ENCODE peak calls at places on chromosomes 12 and 14, in five cellular contexts. One of them, this sample, is unnamed.

GRCh38 chr12:59113831-59114273 is 193.5 kb upstream of the LRIG3 start:
- DNase-seq in epithelial cell of prostate: peak
- DNase-seq in HEK293T: peak
- DNase-seq in uterus: peak
- DNase-seq in IMR-90: peak
- DNase-seq in this sample: peak

GRCh38 chr12:49767333-49767732 is 26.0 kb downstream of the TMBIM6 start:
- DNase-seq in epithelial cell of prostate: no peak
- DNase-seq in HEK293T: no peak
- DNase-seq in uterus: no peak
- DNase-seq in IMR-90: no peak
- DNase-seq in this sample: no peak

GRCh38 chr14:100605230-100605629 is 18.0 kb upstream of the BEGAIN start:
- DNase-seq in epithelial cell of prostate: no peak
- DNase-seq in HEK293T: no peak
- DNase-seq in uterus: no peak
- DNase-seq in IMR-90: no peak
- DNase-seq in this sample: no peak

GRCh38 chr12:20629414-20630156 is 65.5 kb upstream of the SLCO1C1 start:
- DNase-seq in epithelial cell of prostate: peak
- DNase-seq in HEK293T: no peak
- DNase-seq in uterus: no peak
- DNase-seq in IMR-90: peak
- DNase-seq in this sample: no peak

GRCh38 chr14:57383125-57383524 is 7.3 kb upstream of the NAA30 start:
- DNase-seq in epithelial cell of prostate: no peak
- DNase-seq in HEK293T: no peak
- DNase-seq in uterus: no peak
- DNase-seq in IMR-90: no peak
- DNase-seq in this sample: no peak

GRCh38 chr14:58716706-58717105 is 78.9 kb downstream of the DACT1 start:
- DNase-seq in epithelial cell of prostate: no peak
- DNase-seq in HEK293T: no peak
- DNase-seq in uterus: no peak
- DNase-seq in IMR-90: no peak
- DNase-seq in this sample: peak

GRCh38 chr14:94171208-94171607 is 2.9 kb upstream of the PPP4R4 start:
- DNase-seq in epithelial cell of prostate: peak
- DNase-seq in HEK293T: no peak
- DNase-seq in uterus: no peak
- DNase-seq in IMR-90: peak
- DNase-seq in this sample: peak

GRCh38 chr12:131826064-131826928 is 1.9 kb upstream of the MMP17 start:
- DNase-seq in epithelial cell of prostate: no peak
- DNase-seq in HEK293T: no peak
- DNase-seq in uterus: no peak
- DNase-seq in IMR-90: no peak
- DNase-seq in this sample: no peak

GRCh38 chr12:93990832-93991748 is 157.3 kb upstream of the PLXNC1 start:
- DNase-seq in epithelial cell of prostate: no peak
- DNase-seq in HEK293T: no peak
- DNase-seq in uterus: no peak
- DNase-seq in IMR-90: peak
- DNase-seq in this sample: peak

GRCh38 chr12:104288635-104289258 is 14.8 kb upstream of the EID3 start:
- DNase-seq in epithelial cell of prostate: peak
- DNase-seq in HEK293T: peak
- DNase-seq in uterus: peak
- DNase-seq in IMR-90: peak
- DNase-seq in this sample: peak

GRCh38 chr14:93150227-93151206 is 34.2 kb downstream of the MOAP1 start:
- DNase-seq in epithelial cell of prostate: peak
- DNase-seq in HEK293T: no peak
- DNase-seq in uterus: no peak
- DNase-seq in IMR-90: no peak
- DNase-seq in this sample: peak

GRCh38 chr12:132282950-132283771 is 46.2 kb downstream of the GALNT9 start:
- DNase-seq in epithelial cell of prostate: no peak
- DNase-seq in HEK293T: no peak
- DNase-seq in uterus: no peak
- DNase-seq in IMR-90: no peak
- DNase-seq in this sample: peak

GRCh38 chr12:91877022-91877421 is 268.6 kb downstream of the BTG1 start:
- DNase-seq in epithelial cell of prostate: no peak
- DNase-seq in HEK293T: no peak
- DNase-seq in uterus: no peak
- DNase-seq in IMR-90: peak
- DNase-seq in this sample: peak

GRCh38 chr14:77622562-77622961 is 6.1 kb upstream of the SPTLC2 start:
- DNase-seq in epithelial cell of prostate: no peak
- DNase-seq in HEK293T: no peak
- DNase-seq in uterus: no peak
- DNase-seq in IMR-90: no peak
- DNase-seq in this sample: no peak

GRCh38 chr12:3772380-3772779 is 19.5 kb upstream of the CRACR2A start:
- DNase-seq in epithelial cell of prostate: no peak
- DNase-seq in HEK293T: no peak
- DNase-seq in uterus: no peak
- DNase-seq in IMR-90: no peak
- DNase-seq in this sample: no peak

GRCh38 chr14:92501891-92502351 is 11.7 kb upstream of the RIN3 start:
- DNase-seq in epithelial cell of prostate: no peak
- DNase-seq in HEK293T: no peak
- DNase-seq in uterus: no peak
- DNase-seq in IMR-90: peak
- DNase-seq in this sample: no peak

GRCh38 chr12:48794870-48795269 is 6.0 kb upstream of the ADCY6 start:
- DNase-seq in epithelial cell of prostate: peak
- DNase-seq in HEK293T: no peak
- DNase-seq in uterus: no peak
- DNase-seq in IMR-90: peak
- DNase-seq in this sample: peak

GRCh38 chr12:6614513-6615177 is 7.5 kb upstream of the CHD4 start:
- DNase-seq in epithelial cell of prostate: no peak
- DNase-seq in HEK293T: no peak
- DNase-seq in uterus: no peak
- DNase-seq in IMR-90: no peak
- DNase-seq in this sample: peak

GRCh38 chr14:33465952-33466700 is 484.7 kb downstream of the EGLN3 start:
- DNase-seq in epithelial cell of prostate: peak
- DNase-seq in HEK293T: no peak
- DNase-seq in uterus: no peak
- DNase-seq in IMR-90: no peak
- DNase-seq in this sample: no peak

GRCh38 chr14:105398726-105399440 is 545 bp downstream of the TEX22 start:
- DNase-seq in epithelial cell of prostate: no peak
- DNase-seq in HEK293T: peak
- DNase-seq in uterus: no peak
- DNase-seq in IMR-90: peak
- DNase-seq in this sample: peak

GRCh38 chr12:3632256-3633240 is 120.4 kb downstream of the CRACR2A start:
- DNase-seq in epithelial cell of prostate: no peak
- DNase-seq in HEK293T: no peak
- DNase-seq in uterus: no peak
- DNase-seq in IMR-90: no peak
- DNase-seq in this sample: peak

GRCh38 chr12:6367969-6368892 is 7.1 kb downstream of the SCNN1A start:
- DNase-seq in epithelial cell of prostate: no peak
- DNase-seq in HEK293T: no peak
- DNase-seq in uterus: no peak
- DNase-seq in IMR-90: no peak
- DNase-seq in this sample: no peak

GRCh38 chr14:46769292-46769691 is 117.7 kb upstream of the RPL10L start:
- DNase-seq in epithelial cell of prostate: no peak
- DNase-seq in HEK293T: no peak
- DNase-seq in uterus: no peak
- DNase-seq in IMR-90: no peak
- DNase-seq in this sample: no peak

GRCh38 chr12:107372229-107372658 is 278.9 kb upstream of the CRY1 start:
- DNase-seq in epithelial cell of prostate: no peak
- DNase-seq in HEK293T: no peak
- DNase-seq in uterus: no peak
- DNase-seq in IMR-90: peak
- DNase-seq in this sample: peak

GRCh38 chr12:111754671-111755070 is 12.1 kb upstream of the ALDH2 start:
- DNase-seq in epithelial cell of prostate: no peak
- DNase-seq in HEK293T: no peak
- DNase-seq in uterus: no peak
- DNase-seq in IMR-90: no peak
- DNase-seq in this sample: no peak

GRCh38 chr14:55151601-55152000 is 22.5 kb downstream of the LGALS3 start:
- DNase-seq in epithelial cell of prostate: no peak
- DNase-seq in HEK293T: no peak
- DNase-seq in uterus: no peak
- DNase-seq in IMR-90: peak
- DNase-seq in this sample: no peak

GRCh38 chr14:70665448-70666363 is 24.0 kb downstream of the TTC9 start:
- DNase-seq in epithelial cell of prostate: peak
- DNase-seq in HEK293T: no peak
- DNase-seq in uterus: no peak
- DNase-seq in IMR-90: no peak
- DNase-seq in this sample: peak